ENCODE peak calls at places on chromosomes 6 and 20, in six cellular contexts. S, G, W, C, H and O are unnamed samples.

GRCh38 chr6:167747152-167747427 is 79.6 kb upstream of the AFDN start:
- DNase-seq in W (no peak), G (no peak), H (no peak), S (no peak), C (no peak), O (no peak)

GRCh38 chr6:3610206-3610605 is 141.3 kb downstream of the PXDC1 start:
- DNase-seq in H (no peak), G (no peak), W (no peak), C (no peak), S (peak), O (peak)

GRCh38 chr6:143772662-143773061 is 70.5 kb upstream of the LTV1 start:
- DNase-seq in C (no peak), W (no peak), H (no peak), S (no peak), G (no peak), O (no peak)

GRCh38 chr6:14921170-14921569 is 324.7 kb upstream of the JARID2 start:
- DNase-seq in W (peak), S (no peak), G (peak), C (no peak), H (peak), O (no peak)

GRCh38 chr20:23206995-23207394 is 120.9 kb upstream of the CD93 start:
- DNase-seq in W (no peak), C (no peak), S (no peak), G (no peak), H (no peak), O (no peak)

GRCh38 chr20:10065154-10065833 is 30.5 kb downstream of the ANKEF1 start:
- DNase-seq in G (no peak), C (no peak), H (no peak), W (no peak), S (no peak), O (no peak)

GRCh38 chr6:108748063-108748462 is 100.2 kb upstream of the ARMC2 start:
- DNase-seq in S (no peak), G (no peak), W (no peak), C (no peak), H (no peak), O (no peak)

GRCh38 chr6:159212026-159212425 is 42.8 kb downstream of the FNDC1 start:
- DNase-seq in W (no peak), S (no peak), H (no peak), G (no peak), C (no peak), O (no peak)

GRCh38 chr6:2804516-2804915 is 37.1 kb downstream of the SERPINB1 start:
- DNase-seq in W (peak), H (no peak), C (no peak), S (no peak), G (no peak), O (no peak)

GRCh38 chr6:116682334-116682712 is 1.3 kb downstream of the KPNA5 start:
- DNase-seq in G (no peak), C (no peak), W (no peak), S (no peak), H (no peak), O (no peak)

GRCh38 chr6:4930025-4930692 is 73.7 kb downstream of the RPP40 start:
- DNase-seq in G (no peak), C (no peak), H (no peak), S (no peak), W (no peak), O (no peak)

GRCh38 chr6:125818225-125818657 is 27.5 kb downstream of the NCOA7 start:
- DNase-seq in H (no peak), S (no peak), G (no peak), C (no peak), W (no peak), O (no peak)

GRCh38 chr6:52995913-52996685 is 1.0 kb upstream of the GSTA4 start:
- DNase-seq in H (peak), C (no peak), G (peak), W (no peak), S (peak), O (no peak)

GRCh38 chr20:57514273-57514751 is 10.6 kb downstream of the CTCFL start:
- DNase-seq in G (peak), C (no peak), W (peak), H (peak), S (peak), O (peak)

GRCh38 chr20:11469795-11470495 is 447.7 kb upstream of the BTBD3 start:
- DNase-seq in C (no peak), S (no peak), H (no peak), W (no peak), G (no peak), O (no peak)

GRCh38 chr6:130848945-130849344 is 21.7 kb downstream of the SMLR1 start:
- DNase-seq in S (no peak), C (no peak), H (no peak), W (no peak), G (no peak), O (no peak)

GRCh38 chr6:157879034-157879872 is 56.2 kb downstream of the SNX9 start:
- DNase-seq in C (no peak), H (no peak), W (no peak), G (no peak), S (no peak), O (no peak)

GRCh38 chr20:20089018-20089417 is 36.7 kb downstream of the CFAP61 start:
- DNase-seq in G (peak), W (no peak), S (no peak), C (no peak), H (no peak), O (no peak)
- TF ChIP-seq POLR2A in G (peak), W (no peak), S (no peak), C (no peak), H (no peak), O (no peak)

DNA sequence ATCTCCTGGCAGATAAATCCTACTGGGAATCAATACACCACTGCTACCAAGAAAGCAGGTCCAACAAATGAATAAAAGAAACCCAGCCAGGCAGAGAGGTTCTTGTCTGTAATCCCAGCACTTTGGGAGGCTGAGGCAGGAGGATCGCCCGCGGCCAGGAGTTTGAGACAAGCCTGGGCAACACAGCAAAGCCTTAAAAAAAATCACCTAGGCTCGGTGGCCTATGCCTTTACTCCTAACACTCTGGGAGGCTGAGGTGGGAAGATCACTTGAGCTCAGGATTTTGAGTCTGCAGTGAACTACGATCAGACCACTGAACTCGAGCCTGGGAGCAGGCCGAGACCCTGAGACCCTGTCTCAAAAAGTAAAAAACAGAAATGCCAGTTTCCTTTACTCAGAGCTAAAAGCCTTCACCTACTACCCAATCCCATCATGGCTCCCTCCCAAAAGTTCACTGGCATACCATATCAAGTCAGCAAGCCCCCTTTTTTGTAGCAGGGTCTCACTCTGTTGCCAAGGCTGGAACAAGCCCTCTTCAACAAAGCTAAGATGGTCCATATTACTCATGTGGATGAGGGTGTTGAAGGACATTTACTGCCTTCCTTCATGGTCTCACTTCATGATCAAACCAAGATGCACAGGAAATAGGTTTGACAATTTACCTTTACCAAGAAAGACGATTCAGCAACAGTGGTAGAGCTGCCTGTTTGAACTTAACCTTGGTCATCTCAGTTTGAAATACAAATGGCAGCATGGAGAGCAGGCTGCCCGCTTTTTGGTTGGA is 5.3 kb downstream of the SNX5 start:
- DNase-seq in C (no peak), W (no peak), G (no peak), S (no peak), H (no peak), O (no peak)
- TF ChIP-seq POLR2A in C (peak), W (no peak), G (no peak), S (no peak), H (no peak), O (no peak)

DNA sequence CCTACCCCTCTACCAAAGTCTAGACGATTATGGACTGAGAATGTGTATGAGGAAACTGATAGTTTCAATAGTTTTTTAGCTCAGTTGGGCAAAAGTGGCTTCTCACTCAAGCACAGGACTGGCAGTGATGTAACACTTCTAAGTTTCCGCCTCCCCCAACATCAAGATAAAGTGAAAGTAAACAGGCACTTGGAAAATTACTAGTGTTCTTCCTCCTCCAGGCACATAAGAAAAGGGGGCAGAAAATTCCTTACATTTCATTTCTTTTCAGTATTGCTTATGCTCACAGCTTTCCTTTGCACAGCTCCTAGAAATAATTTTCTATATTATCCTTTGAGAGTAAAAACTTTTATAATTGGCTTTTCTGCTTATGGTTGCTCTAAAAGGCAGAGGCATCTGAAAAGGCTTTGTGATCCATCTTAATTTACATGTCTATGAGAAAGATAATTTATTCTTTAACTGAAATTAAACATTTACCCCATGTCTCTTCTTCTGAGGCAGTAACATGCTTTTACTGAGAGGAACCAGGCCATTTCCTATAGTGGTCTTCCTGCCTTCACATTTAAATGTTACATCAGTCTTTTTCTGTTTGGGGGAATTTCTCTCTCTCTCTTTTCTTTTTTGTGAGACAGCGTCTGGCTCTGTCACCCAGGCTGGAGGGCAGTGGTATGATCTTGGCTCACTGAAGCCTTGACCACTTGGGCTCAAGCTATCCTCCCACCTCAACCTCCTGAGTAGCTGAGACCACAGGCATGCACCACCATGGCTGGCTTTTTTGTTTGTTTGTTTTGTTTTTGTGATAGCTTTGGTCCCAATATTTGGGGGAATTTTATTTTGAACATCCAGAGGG is 65.0 kb upstream of the EEF1A1 start:
- DNase-seq in W (peak), C (no peak), G (peak), S (peak), H (peak), O (peak)
- TF ChIP-seq POLR2A in W (no peak), C (peak), G (peak), S (no peak), H (peak), O (peak)

GRCh38 chr20:44885392-44886275 is at the start of gene YWHAB:
- DNase-seq in H (peak), S (peak), G (peak), W (peak), C (peak), O (peak)
- TF ChIP-seq POLR2A in H (peak), S (peak), G (peak), W (peak), C (peak), O (peak)

GRCh38 chr6:33248932-33249731 is 22.5 kb downstream of the VPS52 start:
- DNase-seq in C (peak), G (peak), W (peak), S (peak), H (peak), O (peak)
- TF ChIP-seq POLR2A in C (peak), G (peak), W (peak), S (peak), H (peak), O (peak)